ENCODE peak calls at places on chromosomes 6 and 20, in nine cellular contexts. B is upper lobe of right lung, Q is fibroblast of mammary gland, V is cardiac fibroblast, X is AG10803, S is ascending aorta, Z is mammary epithelial cell, Y is cardiac muscle cell, E is A673. F is an unnamed sample.

GRCh38 chr20:49867453-49868215 is 47.7 kb downstream of the SPATA2 start:
- DNase-seq in X (no peak), V (no peak), Z (no peak), Y (no peak), B (no peak), Q (no peak), E (no peak), S (no peak), F (peak)

GRCh38 chr6:89895273-89895874 is 1.1 kb downstream of the GJA10 start:
- DNase-seq in Q (peak), Z (peak), S (no peak), V (peak), Y (peak), E (peak), B (no peak), X (peak), F (no peak)

GRCh38 chr6:4809999-4810918 is 34.1 kb downstream of the CDYL start:
- DNase-seq in Q (peak), B (no peak), Z (peak), V (peak), X (peak), Y (no peak), E (no peak), S (no peak), F (no peak)

GRCh38 chr6:106509420-106510089 is 119.7 kb downstream of the RTN4IP1 start:
- DNase-seq in X (no peak), Y (peak), Q (peak), S (no peak), B (no peak), V (peak), Z (no peak), E (no peak), F (peak)

GRCh38 chr6:153947817-153948447 is 91.1 kb upstream of the OPRM1 start:
- DNase-seq in E (peak), Y (peak), Z (peak), V (peak), B (no peak), S (no peak), X (peak), Q (peak), F (peak)

GRCh38 chr6:44266347-44266746 is 996 bp upstream of the NFKBIE start:
- DNase-seq in Z (no peak), S (no peak), Y (no peak), Q (no peak), V (no peak), X (no peak), B (no peak), E (no peak), F (peak)

GRCh38 chr20:235891-236290 is 8.8 kb downstream of the DEFB129 start:
- DNase-seq in S (no peak), V (peak), E (no peak), Y (no peak), Q (peak), X (peak), Z (peak), B (no peak), F (no peak)

GRCh38 chr6:32615885-32616532 is 21.2 kb upstream of the HLA-DQA1 start:
- DNase-seq in B (no peak), X (no peak), Y (no peak), S (no peak), Z (no peak), Q (no peak), V (no peak), E (no peak), F (no peak)

GRCh38 chr6:30814137-30815084 is 69.9 kb upstream of the DDR1 start:
- DNase-seq in B (no peak), X (peak), E (peak), Z (peak), Q (peak), S (no peak), Y (no peak), V (peak), F (peak)

GRCh38 chr6:53112404-53112803 is 36.2 kb downstream of the GCM1 start:
- DNase-seq in Y (no peak), Q (no peak), X (no peak), Z (peak), B (no peak), V (no peak), S (no peak), E (no peak), F (no peak)

GRCh38 chr6:97459986-97460385 is 177.0 kb upstream of the MMS22L start:
- DNase-seq in Q (no peak), S (no peak), E (no peak), B (no peak), V (peak), X (no peak), Y (no peak), Z (no peak), F (no peak)

GRCh38 chr6:52735071-52735470 is 28.2 kb downstream of the GSTA2 start:
- DNase-seq in Z (no peak), E (no peak), B (no peak), V (no peak), S (no peak), X (no peak), Y (no peak), Q (no peak), F (no peak)

GRCh38 chr20:61589055-61589385 is 337.0 kb downstream of the CDH4 start:
- DNase-seq in B (no peak), Q (peak), S (no peak), Y (no peak), E (peak), V (peak), Z (peak), X (peak), F (no peak)

GRCh38 chr20:25865715-25866656 is 169.3 kb upstream of the ZNF337 start:
- DNase-seq in E (peak), B (peak), S (no peak), V (peak), Y (peak), Q (peak), X (peak), Z (peak), F (peak)

GRCh38 chr20:44019638-44020335 is 105.1 kb downstream of the TOX2 start:
- DNase-seq in Q (peak), X (peak), V (peak), S (no peak), Y (no peak), B (no peak), Z (no peak), E (no peak), F (peak)

GRCh38 chr6:52566201-52566600 is 10.7 kb downstream of the TRAM2 start:
- DNase-seq in Q (no peak), Y (no peak), E (no peak), B (no peak), X (no peak), S (no peak), Z (no peak), V (no peak), F (peak)

GRCh38 chr6:169592558-169592957 is 109.3 kb downstream of the WDR27 start:
- DNase-seq in Z (peak), Y (no peak), X (peak), E (no peak), S (no peak), Q (peak), B (no peak), V (peak), F (no peak)

GRCh38 chr6:149273318-149273717 is 44.2 kb upstream of the TAB2 start:
- DNase-seq in X (no peak), Q (no peak), V (no peak), E (no peak), Y (no peak), B (peak), S (no peak), Z (no peak), F (peak)

GRCh38 chr6:43708857-43709653 is 21.5 kb upstream of the MRPS18A start:
- DNase-seq in B (no peak), Q (peak), V (peak), Y (no peak), E (no peak), X (peak), Z (peak), S (no peak), F (peak)

GRCh38 chr6:156778615-156779205 is 1.5 kb downstream of the ARID1B start:
- DNase-seq in Z (peak), V (peak), E (peak), Y (peak), B (peak), Q (peak), S (no peak), X (peak), F (peak)

GRCh38 chr6:144305985-144306384 is 20.9 kb downstream of the UTRN start:
- DNase-seq in Q (peak), V (peak), E (no peak), X (no peak), Z (no peak), Y (no peak), B (no peak), S (no peak), F (peak)

GRCh38 chr6:150413768-150414167 is 45.0 kb downstream of the IYD start:
- DNase-seq in E (peak), Q (no peak), V (no peak), Y (no peak), Z (no peak), X (no peak), S (no peak), B (no peak), F (no peak)

GRCh38 chr20:37907677-37908397 is 4.9 kb downstream of the VSTM2L start:
- DNase-seq in Z (peak), V (peak), B (no peak), Y (no peak), S (no peak), X (peak), E (peak), Q (peak), F (no peak)

GRCh38 chr6:166450167-166450873 is 67.6 kb upstream of the MPC1 start:
- DNase-seq in Y (no peak), X (no peak), B (no peak), S (no peak), Z (no peak), Q (no peak), E (no peak), V (no peak), F (no peak)

GRCh38 chr6:30647039-30647801 is at the start of gene C6orf136:
- DNase-seq in X (peak), Y (peak), Z (peak), S (no peak), Q (peak), E (peak), V (peak), B (peak), F (peak)

GRCh38 chr6:20706293-20707165 is 172.3 kb downstream of the CDKAL1 start:
- DNase-seq in X (peak), B (no peak), Y (no peak), Z (peak), V (peak), S (no peak), E (peak), Q (peak), F (no peak)

GRCh38 chr6:70282906-70283461 is 19.9 kb downstream of the COL9A1 start:
- DNase-seq in X (no peak), Z (no peak), V (no peak), S (no peak), Q (no peak), Y (peak), B (no peak), E (no peak), F (no peak)

GRCh38 chr6:147873826-147874225 is 365.3 kb downstream of the SAMD5 start:
- DNase-seq in S (no peak), X (no peak), Y (no peak), E (peak), B (no peak), Z (no peak), Q (peak), V (no peak), F (no peak)
- H3K4me3 ChIP-seq in S (no peak), X (no peak), Y (no peak), E (no peak), B (no peak), Z (no peak), Q (no peak), V (no peak), F (no peak)

GRCh38 chr6:13762648-13763441 is 51.2 kb upstream of the RANBP9 start:
- DNase-seq in E (peak), Y (no peak), Z (peak), X (peak), S (peak), Q (peak), B (no peak), V (peak), F (peak)
- H3K4me3 ChIP-seq in E (no peak), Y (no peak), Z (no peak), X (peak), S (no peak), Q (no peak), B (no peak), V (no peak), F (no peak)

DNA sequence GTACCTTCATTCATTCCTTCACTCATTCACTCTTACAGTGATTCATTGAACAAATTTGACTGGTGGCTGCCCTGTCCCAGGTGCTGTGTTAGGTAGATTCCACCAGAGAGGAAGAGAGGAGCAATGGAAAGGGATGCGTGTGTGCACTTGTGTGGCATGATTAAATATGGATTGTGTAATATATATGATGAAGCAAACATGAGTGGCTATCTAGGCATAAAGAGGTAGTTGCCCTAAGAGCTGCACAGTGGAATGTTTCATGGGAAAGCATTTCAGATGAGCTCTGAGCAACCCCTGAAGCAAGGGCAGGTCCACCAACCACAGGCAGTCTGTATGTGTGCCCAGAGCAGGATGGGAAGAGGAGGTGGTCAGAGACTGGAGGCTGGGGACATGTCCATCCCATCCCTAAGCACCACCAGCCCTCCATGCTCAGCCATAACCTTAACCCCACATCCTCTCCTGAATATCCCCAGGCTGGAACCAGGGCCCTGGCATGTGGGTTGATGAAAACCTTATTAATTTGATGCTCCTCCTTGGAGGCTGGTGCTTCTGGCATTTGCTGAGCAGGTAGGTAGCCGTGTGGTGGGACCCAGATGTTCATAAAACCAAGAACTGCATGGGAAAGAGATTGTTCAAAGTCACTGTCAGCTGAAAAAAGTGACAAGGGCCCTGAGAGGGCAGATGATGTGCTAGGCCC is 226.2 kb downstream of the SYNDIG1 start:
- DNase-seq in E (no peak), V (no peak), Y (no peak), Q (no peak), B (peak), Z (peak), X (no peak), S (no peak), F (no peak)
- H3K4me3 ChIP-seq in E (no peak), V (no peak), Y (no peak), Q (no peak), B (no peak), Z (no peak), X (no peak), S (no peak), F (no peak)

DNA sequence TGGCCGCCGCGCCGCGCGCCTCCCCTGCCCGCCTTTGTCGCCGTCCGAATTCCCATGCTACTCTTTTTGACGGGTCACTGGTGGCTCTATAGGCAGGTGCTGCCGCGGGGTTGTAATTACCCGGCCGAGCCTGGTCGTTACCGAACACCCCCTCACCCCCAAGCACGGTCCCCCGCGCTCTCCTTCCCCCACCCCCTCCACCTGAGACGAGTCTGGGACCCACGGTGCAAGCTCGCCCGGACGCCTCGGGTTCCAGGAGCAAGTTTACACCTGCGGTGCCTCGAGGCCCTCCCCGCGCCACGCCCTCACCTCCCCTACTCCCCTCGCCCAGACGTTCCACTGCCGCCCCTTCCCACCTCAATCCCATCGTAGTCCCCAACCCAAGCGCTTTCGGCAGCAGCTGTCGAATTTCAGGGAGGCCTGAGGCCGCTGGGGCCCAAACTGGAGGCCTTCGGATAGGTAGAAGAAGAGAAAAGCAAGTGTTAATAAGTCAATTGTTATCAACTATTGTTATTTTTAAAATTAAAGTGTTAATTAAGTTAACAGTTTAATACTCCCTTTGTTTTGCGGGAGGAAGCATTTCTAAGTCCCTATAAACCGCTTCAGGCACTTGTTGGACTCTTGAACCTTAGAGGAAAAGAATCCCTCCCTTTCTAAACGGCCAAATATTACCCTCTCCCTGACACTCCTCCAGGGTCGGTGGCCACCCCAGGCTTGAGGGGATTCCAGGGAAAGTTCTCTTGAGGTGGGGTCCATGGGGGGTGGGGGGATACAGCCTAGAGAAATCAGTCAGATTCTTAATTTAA is 4.2 kb downstream of the NR2E1 start:
- DNase-seq in X (no peak), Q (no peak), S (no peak), E (no peak), Y (no peak), Z (no peak), B (no peak), V (no peak), F (no peak)
- H3K4me3 ChIP-seq in X (no peak), Q (no peak), S (peak), E (no peak), Y (no peak), Z (no peak), B (no peak), V (no peak), F (no peak)

GRCh38 chr6:40295251-40295949 is 291.8 kb downstream of the LRFN2 start:
- DNase-seq in B (no peak), Y (no peak), Q (peak), X (no peak), Z (peak), S (no peak), E (peak), V (no peak), F (no peak)

GRCh38 chr6:40299666-40300065 is 287.5 kb downstream of the LRFN2 start:
- DNase-seq in Y (no peak), Q (no peak), Z (no peak), S (no peak), X (no peak), E (no peak), B (no peak), V (no peak), F (no peak)

GRCh38 chr6:40293824-40294188 is 293.4 kb downstream of the LRFN2 start:
- DNase-seq in B (no peak), X (no peak), Y (no peak), Z (no peak), E (no peak), V (no peak), S (no peak), Q (no peak), F (no peak)

GRCh38 chr6:40302856-40303449 is 284.2 kb downstream of the LRFN2 start:
- DNase-seq in V (no peak), X (no peak), S (no peak), Z (no peak), Q (no peak), Y (no peak), B (no peak), E (no peak), F (no peak)

DNA sequence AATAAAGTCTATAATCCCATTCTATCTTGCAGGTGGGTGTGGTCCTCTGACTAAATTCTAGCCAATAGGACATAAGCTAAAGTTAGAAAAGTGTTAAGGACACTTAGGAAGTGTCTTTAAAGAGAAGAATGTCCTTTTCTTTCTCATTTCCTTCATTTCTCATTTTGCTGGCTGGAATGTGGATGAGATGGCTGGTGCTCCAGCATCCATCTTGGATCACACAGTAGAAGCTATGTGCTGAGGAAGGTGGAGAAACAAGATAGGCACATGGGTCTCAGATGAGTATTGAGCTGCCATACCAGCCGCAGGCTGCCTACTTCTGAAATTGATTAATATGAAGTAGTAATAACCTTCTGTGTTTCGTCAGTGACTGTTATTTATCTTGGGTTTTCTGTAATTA is 289.0 kb downstream of the LRFN2 start:
- DNase-seq in Q (no peak), S (no peak), X (no peak), V (no peak), E (no peak), B (no peak), Z (no peak), Y (no peak), F (no peak)
- H3K4me3 ChIP-seq in Q (no peak), S (no peak), X (no peak), V (no peak), E (no peak), B (no peak), Z (no peak), Y (no peak), F (no peak)

DNA sequence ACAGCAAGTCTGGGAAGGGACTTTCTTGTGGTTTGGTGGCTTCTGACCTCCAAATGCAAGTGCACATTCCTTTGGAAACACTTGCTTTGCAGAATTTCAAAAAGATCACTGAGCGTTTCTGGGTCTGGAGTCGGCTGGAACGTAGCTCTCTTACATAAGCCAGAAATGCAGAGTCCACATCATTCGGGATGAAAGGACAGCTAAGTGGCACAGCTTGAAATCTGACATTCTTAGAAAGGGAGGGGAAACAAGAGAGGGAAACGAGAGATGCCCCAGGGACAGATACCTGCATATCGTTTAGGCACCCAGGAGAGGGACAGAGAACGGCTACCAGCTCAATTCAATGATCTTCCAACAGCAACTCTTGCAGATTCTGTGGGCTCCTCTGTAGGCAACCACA is 118.7 kb downstream of the NFATC2 start:
- DNase-seq in V (no peak), B (no peak), Y (no peak), Z (no peak), S (no peak), Q (no peak), X (no peak), E (no peak), F (no peak)
- H3K4me3 ChIP-seq in V (no peak), B (no peak), Y (no peak), Z (no peak), S (no peak), Q (no peak), X (no peak), E (no peak), F (no peak)

GRCh38 chr6:101728388-101728787 is 334.9 kb downstream of the GRIK2 start:
- DNase-seq in Q (no peak), V (no peak), X (no peak), E (no peak), S (no peak), Y (no peak), B (no peak), Z (no peak), F (no peak)

DNA sequence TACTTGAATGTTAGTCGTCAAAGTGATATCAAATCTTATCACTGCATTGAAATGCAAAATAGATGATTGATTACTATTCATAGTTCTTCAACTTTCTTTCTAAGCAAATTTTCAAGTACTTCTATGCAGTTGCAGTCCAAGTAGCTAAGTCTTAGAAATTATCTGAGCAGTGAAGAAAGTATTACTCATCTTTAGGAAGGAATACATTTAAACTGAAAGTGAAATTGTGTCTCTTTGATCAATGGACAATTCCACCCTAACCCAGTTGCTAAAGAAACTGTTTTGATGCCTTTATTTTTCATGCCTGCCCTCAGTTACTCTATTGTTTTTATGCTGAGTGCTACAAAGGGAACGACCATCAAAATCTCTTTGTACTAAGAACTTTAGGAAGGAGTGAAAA is 337.4 kb downstream of the GRIK2 start:
- DNase-seq in Z (no peak), Q (peak), S (no peak), B (no peak), E (no peak), X (peak), Y (no peak), V (peak), F (no peak)
- H3K4me3 ChIP-seq in Z (no peak), Q (no peak), S (no peak), B (no peak), E (no peak), X (no peak), Y (no peak), V (no peak), F (no peak)

GRCh38 chr6:83908813-83909212 is 49.3 kb downstream of the CYB5R4 start:
- DNase-seq in E (no peak), S (no peak), Y (no peak), X (peak), V (peak), B (no peak), Z (peak), Q (no peak), F (no peak)
- H3K4me3 ChIP-seq in E (no peak), S (no peak), Y (no peak), X (no peak), V (no peak), B (no peak), Z (no peak), Q (no peak), F (no peak)